ENCODE peak calls at places on chromosomes 16 and 17, in five cellular contexts. One of them, this sample, is unnamed.

GRCh38 chr17:6241996-6242395 is 171.8 kb downstream of the WSCD1 start:
- DNase-seq in mesenchymal stem cell: no peak
- DNase-seq in adrenal gland: no peak
- DNase-seq in uterus: no peak
- DNase-seq in Peyer's patch: no peak
- DNase-seq in this sample: no peak

GRCh38 chr16:84004442-84004841 is 36.4 kb downstream of the NECAB2 start:
- DNase-seq in mesenchymal stem cell: no peak
- DNase-seq in adrenal gland: no peak
- DNase-seq in uterus: no peak
- DNase-seq in Peyer's patch: no peak
- DNase-seq in this sample: no peak

GRCh38 chr16:85425061-85425662 is 188.0 kb upstream of the GSE1 start:
- DNase-seq in mesenchymal stem cell: no peak
- DNase-seq in adrenal gland: no peak
- DNase-seq in uterus: peak; percentile 11
- DNase-seq in Peyer's patch: no peak
- DNase-seq in this sample: peak; percentile 8

GRCh38 chr16:59719121-59719520 is 985.0 kb upstream of the GOT2 start:
- DNase-seq in mesenchymal stem cell: no peak
- DNase-seq in adrenal gland: no peak
- DNase-seq in uterus: no peak
- DNase-seq in Peyer's patch: no peak
- DNase-seq in this sample: no peak

GRCh38 chr17:70804161-70804560 is 634.8 kb downstream of the KCNJ2 start:
- DNase-seq in mesenchymal stem cell: peak; percentile 55
- DNase-seq in adrenal gland: no peak
- DNase-seq in uterus: no peak
- DNase-seq in Peyer's patch: no peak
- DNase-seq in this sample: no peak

GRCh38 chr17:15494821-15495220 is 27.4 kb upstream of the CDRT4 start:
- DNase-seq in mesenchymal stem cell: no peak
- DNase-seq in adrenal gland: no peak
- DNase-seq in uterus: peak; percentile 35
- DNase-seq in Peyer's patch: no peak
- DNase-seq in this sample: no peak

GRCh38 chr17:19714542-19715411 is 1.6 kb downstream of the SLC47A2 start:
- DNase-seq in mesenchymal stem cell: no peak
- DNase-seq in adrenal gland: no peak
- DNase-seq in uterus: no peak
- DNase-seq in Peyer's patch: peak; percentile 54
- DNase-seq in this sample: no peak

GRCh38 chr17:29012535-29012934 is 6.7 kb upstream of the SEZ6 start:
- DNase-seq in mesenchymal stem cell: peak; percentile 6
- DNase-seq in adrenal gland: no peak
- DNase-seq in uterus: no peak
- DNase-seq in Peyer's patch: no peak
- DNase-seq in this sample: no peak

GRCh38 chr16:70770291-70770967 is 30.5 kb downstream of the VAC14 start:
- DNase-seq in mesenchymal stem cell: peak; percentile 32
- DNase-seq in adrenal gland: peak; percentile 58
- DNase-seq in uterus: no peak
- DNase-seq in Peyer's patch: no peak
- DNase-seq in this sample: no peak

GRCh38 chr17:77822302-77823030 is 136.0 kb upstream of the TNRC6C start:
- DNase-seq in mesenchymal stem cell: no peak
- DNase-seq in adrenal gland: peak; percentile 28
- DNase-seq in uterus: peak; percentile 38
- DNase-seq in Peyer's patch: peak; percentile 50
- DNase-seq in this sample: peak; percentile 59

GRCh38 chr17:83053779-83054451 is 25.5 kb upstream of the METRNL start:
- DNase-seq in mesenchymal stem cell: no peak
- DNase-seq in adrenal gland: peak; percentile 54
- DNase-seq in uterus: peak; percentile 67
- DNase-seq in Peyer's patch: peak; percentile 45
- DNase-seq in this sample: peak; percentile 35

GRCh38 chr17:2737693-2738092 is 11.8 kb downstream of the CCDC92B start:
- DNase-seq in mesenchymal stem cell: no peak
- DNase-seq in adrenal gland: no peak
- DNase-seq in uterus: no peak
- DNase-seq in Peyer's patch: no peak
- DNase-seq in this sample: no peak

GRCh38 chr17:20184977-20185619 is 175.9 kb downstream of the SPECC1 start:
- DNase-seq in mesenchymal stem cell: peak; percentile 59
- DNase-seq in adrenal gland: no peak
- DNase-seq in uterus: no peak
- DNase-seq in Peyer's patch: no peak
- DNase-seq in this sample: no peak

GRCh38 chr17:71412803-71413202 is 708.0 kb upstream of the SOX9 start:
- DNase-seq in mesenchymal stem cell: peak; percentile 94
- DNase-seq in adrenal gland: no peak
- DNase-seq in uterus: no peak
- DNase-seq in Peyer's patch: no peak
- DNase-seq in this sample: no peak

GRCh38 chr16:14309001-14309886 is 238.1 kb downstream of the MRTFB start:
- DNase-seq in mesenchymal stem cell: peak; percentile 57
- DNase-seq in adrenal gland: no peak
- DNase-seq in uterus: no peak
- DNase-seq in Peyer's patch: no peak
- DNase-seq in this sample: no peak

GRCh38 chr17:52024296-52024870 is 134.1 kb downstream of the CA10 start:
- DNase-seq in mesenchymal stem cell: no peak
- DNase-seq in adrenal gland: no peak
- DNase-seq in uterus: no peak
- DNase-seq in Peyer's patch: no peak
- DNase-seq in this sample: no peak

GRCh38 chr16:14302031-14302398 is 230.9 kb downstream of the MRTFB start:
- DNase-seq in mesenchymal stem cell: peak; percentile 72
- DNase-seq in adrenal gland: peak; percentile 66
- DNase-seq in uterus: peak; percentile 45
- DNase-seq in Peyer's patch: peak; percentile 72
- DNase-seq in this sample: peak; percentile 66

GRCh38 chr16:53561101-53561888 is 58.3 kb upstream of the AKTIP start:
- DNase-seq in mesenchymal stem cell: no peak
- DNase-seq in adrenal gland: no peak
- DNase-seq in uterus: no peak
- DNase-seq in Peyer's patch: no peak
- DNase-seq in this sample: no peak

GRCh38 chr17:74140282-74140681 is 63.2 kb upstream of the RPL38 start:
- DNase-seq in mesenchymal stem cell: no peak
- DNase-seq in adrenal gland: no peak
- DNase-seq in uterus: no peak
- DNase-seq in Peyer's patch: no peak
- DNase-seq in this sample: no peak

GRCh38 chr17:38729886-38730525 is at the start of gene CISD3:
- DNase-seq in mesenchymal stem cell: peak; percentile 83
- DNase-seq in adrenal gland: peak; percentile 82
- DNase-seq in uterus: peak; percentile 78
- DNase-seq in Peyer's patch: peak; percentile 94
- DNase-seq in this sample: peak; percentile 89

GRCh38 chr16:50384500-50385122 is 15.8 kb upstream of the BRD7 start:
- DNase-seq in mesenchymal stem cell: no peak
- DNase-seq in adrenal gland: no peak
- DNase-seq in uterus: no peak
- DNase-seq in Peyer's patch: no peak
- DNase-seq in this sample: no peak

GRCh38 chr17:61196799-61197198 is 202.8 kb upstream of the TBX2 start:
- DNase-seq in mesenchymal stem cell: peak; percentile 34
- DNase-seq in adrenal gland: no peak
- DNase-seq in uterus: no peak
- DNase-seq in Peyer's patch: no peak
- DNase-seq in this sample: no peak

GRCh38 chr17:62187681-62188080 is 122.6 kb upstream of the MED13 start:
- DNase-seq in mesenchymal stem cell: peak; percentile 82
- DNase-seq in adrenal gland: no peak
- DNase-seq in uterus: no peak
- DNase-seq in Peyer's patch: no peak
- DNase-seq in this sample: no peak

GRCh38 chr16:67204076-67204475 is 5.1 kb downstream of the ELMO3 start:
- DNase-seq in mesenchymal stem cell: no peak
- DNase-seq in adrenal gland: no peak
- DNase-seq in uterus: no peak
- DNase-seq in Peyer's patch: no peak
- DNase-seq in this sample: no peak

GRCh38 chr16:79658301-79659001 is 57.9 kb upstream of the MAF start:
- DNase-seq in mesenchymal stem cell: peak; percentile 93
- DNase-seq in adrenal gland: peak; percentile 93
- DNase-seq in uterus: no peak
- DNase-seq in Peyer's patch: no peak
- DNase-seq in this sample: no peak

GRCh38 chr17:68011199-68011665 is 15.0 kb upstream of the C17orf58 start:
- DNase-seq in mesenchymal stem cell: peak; percentile 38
- DNase-seq in adrenal gland: peak; percentile 48
- DNase-seq in uterus: no peak
- DNase-seq in Peyer's patch: peak; percentile 69
- DNase-seq in this sample: peak; percentile 56

GRCh38 chr16:2427526-2427925 is 1.7 kb upstream of the CCNF start:
- DNase-seq in mesenchymal stem cell: no peak
- DNase-seq in adrenal gland: no peak
- DNase-seq in uterus: no peak
- DNase-seq in Peyer's patch: no peak
- DNase-seq in this sample: no peak

GRCh38 chr17:55037828-55038227 is 69.3 kb downstream of the STXBP4 start:
- DNase-seq in mesenchymal stem cell: no peak
- DNase-seq in adrenal gland: no peak
- DNase-seq in uterus: no peak
- DNase-seq in Peyer's patch: no peak
- DNase-seq in this sample: no peak

GRCh38 chr17:7260601-7261376 is 1.5 kb downstream of the CLDN7 start:
- DNase-seq in mesenchymal stem cell: no peak
- DNase-seq in adrenal gland: no peak
- DNase-seq in uterus: no peak
- DNase-seq in Peyer's patch: peak; percentile 87
- DNase-seq in this sample: no peak

GRCh38 chr17:9284884-9285283 is 263.6 kb downstream of the NTN1 start:
- DNase-seq in mesenchymal stem cell: no peak
- DNase-seq in adrenal gland: no peak
- DNase-seq in uterus: peak; percentile 70
- DNase-seq in Peyer's patch: no peak
- DNase-seq in this sample: peak; percentile 22

GRCh38 chr16:50268352-50268751 is 2.0 kb downstream of the ADCY7 start:
- DNase-seq in mesenchymal stem cell: no peak
- DNase-seq in adrenal gland: no peak
- DNase-seq in uterus: no peak
- DNase-seq in Peyer's patch: no peak
- DNase-seq in this sample: no peak

GRCh38 chr16:18811925-18812324 is 10.6 kb upstream of the ARL6IP1 start:
- DNase-seq in mesenchymal stem cell: no peak
- DNase-seq in adrenal gland: no peak
- DNase-seq in uterus: no peak
- DNase-seq in Peyer's patch: no peak
- DNase-seq in this sample: no peak
- H3K36me3 ChIP-seq in mesenchymal stem cell: peaks cover 23% of the 10 kb centered on the region
- H3K36me3 ChIP-seq in adrenal gland: peaks cover 65% of the 10 kb centered on the region
- H3K36me3 ChIP-seq in uterus: peaks cover 4% of the 10 kb centered on the region
- H3K36me3 ChIP-seq in Peyer's patch: peaks cover 87% of the 10 kb centered on the region
- H3K36me3 ChIP-seq in this sample: peaks cover 93% of the 10 kb centered on the region

GRCh38 chr17:79991924-79992656 is 43.6 kb downstream of the TBC1D16 start:
- DNase-seq in mesenchymal stem cell: peak; percentile 46
- DNase-seq in adrenal gland: no peak
- DNase-seq in uterus: no peak
- DNase-seq in Peyer's patch: peak; percentile 55
- DNase-seq in this sample: peak; percentile 57

GRCh38 chr17:79990051-79990592 is 45.5 kb downstream of the TBC1D16 start:
- DNase-seq in mesenchymal stem cell: no peak
- DNase-seq in adrenal gland: no peak
- DNase-seq in uterus: no peak
- DNase-seq in Peyer's patch: peak; percentile 60
- DNase-seq in this sample: no peak

GRCh38 chr17:79992657-79993389 is 42.8 kb downstream of the TBC1D16 start:
- DNase-seq in mesenchymal stem cell: no peak
- DNase-seq in adrenal gland: no peak
- DNase-seq in uterus: no peak
- DNase-seq in Peyer's patch: no peak
- DNase-seq in this sample: no peak

GRCh38 chr17:79990704-79991103 is 45.0 kb downstream of the TBC1D16 start:
- DNase-seq in mesenchymal stem cell: no peak
- DNase-seq in adrenal gland: no peak
- DNase-seq in uterus: no peak
- DNase-seq in Peyer's patch: peak; percentile 51
- DNase-seq in this sample: no peak

DNA sequence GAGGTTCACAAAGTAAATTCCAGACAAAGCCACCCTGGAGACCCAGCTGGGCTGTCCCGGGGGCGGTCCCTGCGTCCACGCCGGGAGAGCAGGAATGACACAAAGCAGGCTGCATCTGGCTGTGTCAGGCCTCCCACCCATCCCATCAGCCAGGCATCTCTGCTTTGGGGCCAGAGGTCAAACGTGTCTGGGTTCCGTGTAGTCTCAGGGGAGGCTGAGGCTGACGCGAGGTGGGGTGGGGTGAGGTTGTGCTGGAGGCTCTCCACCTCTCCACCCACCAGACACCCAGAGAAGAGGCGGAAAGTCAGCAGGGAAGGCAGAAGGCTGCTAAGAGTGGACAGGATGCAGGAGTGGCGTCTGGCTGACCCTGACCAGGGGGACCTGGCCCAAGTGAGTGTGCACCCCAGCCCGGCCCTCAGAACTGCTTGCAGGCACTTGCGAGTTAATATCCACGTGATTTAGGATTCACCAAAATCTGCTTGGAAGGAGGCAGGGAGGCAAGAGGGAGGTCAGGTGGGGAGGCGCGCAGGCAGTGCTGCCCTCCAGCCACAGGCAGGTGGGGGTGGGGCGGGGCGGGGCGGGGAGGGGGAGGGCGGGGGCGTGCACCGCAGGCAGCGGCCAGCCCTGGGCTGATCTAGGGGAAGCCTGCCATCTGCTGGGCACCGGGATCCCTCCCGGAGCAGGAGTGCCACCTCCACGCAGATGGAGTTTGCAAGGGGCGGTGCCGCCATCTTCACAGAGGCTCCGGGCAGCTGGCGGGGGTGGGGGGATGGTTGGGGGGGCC is 44.3 kb downstream of the TBC1D16 start:
- DNase-seq in mesenchymal stem cell: peak; percentile 80
- DNase-seq in adrenal gland: peak; percentile 89
- DNase-seq in uterus: peak; percentile 78
- DNase-seq in Peyer's patch: peak; percentile 91
- DNase-seq in this sample: peak; percentile 83
- H3K4me1 ChIP-seq in mesenchymal stem cell: peaks cover 51% of the 10 kb centered on the region
- H3K4me1 ChIP-seq in adrenal gland: peaks cover 35% of the 10 kb centered on the region
- H3K4me1 ChIP-seq in uterus: peaks cover 26% of the 10 kb centered on the region
- H3K4me1 ChIP-seq in Peyer's patch: peaks cover 26% of the 10 kb centered on the region
- H3K4me1 ChIP-seq in this sample: peaks cover 61% of the 10 kb centered on the region

GRCh38 chr16:10663146-10663545 is 31.6 kb downstream of the TEKT5 start:
- DNase-seq in mesenchymal stem cell: no peak
- DNase-seq in adrenal gland: no peak
- DNase-seq in uterus: no peak
- DNase-seq in Peyer's patch: no peak
- DNase-seq in this sample: no peak
- H3K27ac ChIP-seq in mesenchymal stem cell: no peak overlapping the region
- H3K27ac ChIP-seq in adrenal gland: no peak overlapping the region
- H3K27ac ChIP-seq in uterus: no peak overlapping the region
- H3K27ac ChIP-seq in Peyer's patch: no peak overlapping the region
- H3K27ac ChIP-seq in this sample: no peak overlapping the region

DNA sequence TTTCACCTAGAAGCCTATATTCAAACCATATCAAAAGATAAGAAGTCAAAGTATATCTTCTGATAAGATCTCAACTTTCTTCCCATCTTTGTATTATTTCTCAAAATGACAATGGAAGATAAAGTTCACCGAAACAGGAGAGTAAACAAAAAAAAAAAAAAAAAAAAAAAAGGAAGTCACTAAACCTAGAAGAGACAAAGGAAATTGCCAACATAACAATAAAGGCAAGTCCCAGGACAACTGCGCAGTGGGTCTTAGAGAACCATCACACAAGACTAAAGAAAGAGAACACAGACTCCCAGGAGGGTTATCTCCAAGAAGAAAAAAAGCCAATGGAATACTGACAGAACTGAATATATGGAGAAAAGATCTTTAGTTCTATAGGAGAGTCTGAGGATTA is 65.7 kb downstream of the SMURF2 start:
- DNase-seq in mesenchymal stem cell: no peak
- DNase-seq in adrenal gland: no peak
- DNase-seq in uterus: no peak
- DNase-seq in Peyer's patch: no peak
- DNase-seq in this sample: no peak
- H3K36me3 ChIP-seq in mesenchymal stem cell: peaks cover 22% of the 10 kb centered on the region
- H3K36me3 ChIP-seq in adrenal gland: peaks cover 19% of the 10 kb centered on the region
- H3K36me3 ChIP-seq in uterus: no peaks in the 10 kb centered on the region
- H3K36me3 ChIP-seq in Peyer's patch: peaks cover 50% of the 10 kb centered on the region
- H3K36me3 ChIP-seq in this sample: peaks cover 55% of the 10 kb centered on the region

This sample was measured in left ventricle myocardium inferior.